ENCODE peak calls at places on chromosomes 3 and 15, in ten cellular contexts. F is AG09309, N is astrocyte, S is foreskin fibroblast, T is HFF-Myc, Q is heart left ventricle, E is left ventricle myocardium inferior, K is A549, R is ovary, V is tibial artery. Z is an unnamed sample.

GRCh38 chr3:166734734-166735133 is 645.4 kb downstream of the ZBBX start:
- DNase-seq in F (no peak), N (no peak), S (no peak), T (no peak), Q (no peak), E (no peak), K (no peak), R (no peak), V (no peak), Z (no peak)

GRCh38 chr15:82845686-82846085 is 36.3 kb downstream of the WHAMM start:
- DNase-seq in F (no peak), N (no peak), S (no peak), T (no peak), Q (no peak), E (no peak), K (no peak), R (no peak), V (no peak), Z (no peak)

GRCh38 chr3:11350374-11350773 is 78.2 kb downstream of the ATG7 start:
- DNase-seq in F (no peak), N (no peak), S (peak; percentile 47), T (no peak), Q (no peak), E (no peak), K (no peak), R (no peak), V (no peak), Z (no peak)

GRCh38 chr3:45480218-45480617 is 91.8 kb downstream of the LARS2 start:
- DNase-seq in F (no peak), N (peak; percentile 23), S (no peak), T (no peak), Q (no peak), E (no peak), K (no peak), R (no peak), V (no peak), Z (peak; percentile 72)

GRCh38 chr3:137764001-137764433 is at the start of gene SOX14:
- DNase-seq in F (no peak), N (no peak), S (no peak), T (no peak), Q (no peak), E (no peak), K (no peak), R (no peak), V (no peak), Z (no peak)

GRCh38 chr3:102449341-102449740 is 14.5 kb downstream of the ZPLD1 start:
- DNase-seq in F (no peak), N (peak; percentile 10), S (no peak), T (peak; percentile 16), Q (no peak), E (no peak), K (no peak), R (no peak), V (no peak), Z (no peak)

GRCh38 chr3:48661501-48662139 is 1.1 kb downstream of the CELSR3 start:
- DNase-seq in F (no peak), N (peak; percentile 11), S (no peak), T (no peak), Q (peak; percentile 63), E (peak; percentile 61), K (peak; percentile 35), R (peak; percentile 86), V (peak; percentile 52), Z (no peak)

GRCh38 chr3:110067527-110067926 is 730.2 kb upstream of the DPPA4 start:
- DNase-seq in F (no peak), N (no peak), S (no peak), T (no peak), Q (no peak), E (no peak), K (no peak), R (no peak), V (no peak), Z (no peak)

GRCh38 chr3:56304069-56304468 is 164.2 kb downstream of the ERC2 start:
- DNase-seq in F (no peak), N (no peak), S (no peak), T (no peak), Q (no peak), E (no peak), K (no peak), R (no peak), V (no peak), Z (no peak)

GRCh38 chr3:127982155-127982554 is 67.1 kb downstream of the KBTBD12 start:
- DNase-seq in F (no peak), N (no peak), S (no peak), T (no peak), Q (no peak), E (no peak), K (no peak), R (no peak), V (no peak), Z (no peak)

GRCh38 chr15:58357529-58358476 is 74.0 kb upstream of the LIPC start:
- DNase-seq in F (no peak), N (peak; percentile 25), S (no peak), T (no peak), Q (no peak), E (no peak), K (no peak), R (no peak), V (no peak), Z (no peak)

GRCh38 chr15:76865548-76865991 is 39.6 kb downstream of the SCAPER start:
- DNase-seq in F (no peak), N (no peak), S (no peak), T (no peak), Q (no peak), E (no peak), K (no peak), R (no peak), V (no peak), Z (no peak)

DNA sequence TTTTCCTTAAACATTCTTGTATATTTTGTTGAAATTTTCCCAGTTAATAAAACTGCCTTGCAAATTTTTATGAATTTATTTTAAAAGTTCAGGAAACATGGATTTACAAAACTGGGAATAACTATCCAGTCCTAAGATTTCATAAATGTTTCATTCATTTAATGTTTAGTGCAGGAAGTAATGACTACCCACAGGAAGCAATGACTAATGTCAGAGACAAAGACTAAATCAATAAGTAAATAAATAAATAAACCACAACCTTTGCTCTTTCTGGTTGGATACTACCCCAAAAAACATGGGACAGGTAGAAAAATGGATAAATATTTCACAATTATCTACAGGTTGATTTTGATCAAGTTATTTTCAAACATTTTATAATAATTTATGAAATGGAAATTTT is 48.8 kb upstream of the TMCO5A start:
- DNase-seq in F (no peak), N (no peak), S (no peak), T (no peak), Q (no peak), E (no peak), K (no peak), R (no peak), V (no peak), Z (no peak)
- H3K4me3 ChIP-seq in F (no peak overlapping the region), N (no peak overlapping the region), S (no peak overlapping the region), T (no peak overlapping the region), Q (no peak overlapping the region), E (no peak overlapping the region), K (no peak overlapping the region), R (no peak overlapping the region), V (no peak overlapping the region), Z (no peak overlapping the region)

DNA sequence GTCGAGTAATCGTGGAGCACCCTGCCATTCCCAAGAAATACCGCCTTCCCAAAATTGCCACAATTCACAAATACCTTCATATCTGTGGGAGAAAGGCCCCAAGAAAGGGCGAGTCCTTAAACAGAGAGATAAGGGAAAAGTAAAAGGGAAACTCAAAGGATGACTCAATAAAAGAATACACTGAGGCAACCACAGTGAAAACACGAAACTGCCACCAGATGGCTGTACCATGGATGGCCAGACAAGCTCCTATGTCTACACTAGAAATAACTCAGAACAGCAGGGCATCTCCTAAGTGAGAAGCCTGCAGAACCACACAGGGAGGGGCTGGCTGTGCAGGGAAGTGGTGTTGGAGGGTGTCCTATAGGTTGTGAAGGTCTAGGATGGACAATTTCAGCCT is 25.0 kb downstream of the SRGAP3 start:
- DNase-seq in F (no peak), N (peak; percentile 70), S (no peak), T (no peak), Q (no peak), E (no peak), K (no peak), R (no peak), V (no peak), Z (no peak)
- TF ChIP-seq CTCF in F (peak; percentile 26), N (no peak), S (no peak), T (no peak), Q (no peak), E (no peak), K (no peak), R (no peak), V (no peak), Z (no peak)

DNA sequence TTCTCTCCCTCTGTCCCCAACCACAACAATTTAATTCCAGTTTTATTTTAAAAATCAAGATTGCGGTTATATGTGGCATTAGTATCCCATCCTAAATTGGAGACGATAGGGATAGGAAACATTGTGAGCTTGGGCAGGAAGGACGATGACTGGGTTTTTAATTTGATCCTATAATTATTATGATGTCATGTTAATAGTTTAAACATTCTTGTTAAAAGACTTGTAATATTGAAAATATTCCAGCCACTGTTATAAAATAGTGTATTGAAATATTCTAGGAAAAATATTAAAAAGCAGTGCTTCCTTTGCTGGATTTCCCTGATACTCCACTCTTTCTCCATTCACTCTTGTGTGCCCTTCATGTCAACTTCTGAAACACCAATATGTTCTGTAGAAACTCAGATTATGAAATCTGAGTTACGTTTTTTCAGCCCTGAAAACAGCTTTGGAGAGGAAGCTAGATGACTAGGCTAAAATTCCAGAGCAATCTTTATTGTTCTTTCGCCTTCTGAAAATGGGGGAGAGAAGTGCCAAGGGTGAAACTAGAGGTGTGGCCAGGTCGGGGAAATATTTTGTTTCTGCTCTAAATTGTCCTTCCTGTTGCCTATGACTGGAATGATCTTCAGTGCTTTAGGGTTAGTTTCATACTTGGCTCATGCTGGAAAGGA is 46.1 kb upstream of the MAP3K13 start:
- DNase-seq in F (no peak), N (peak; percentile 33), S (no peak), T (no peak), Q (no peak), E (no peak), K (no peak), R (no peak), V (no peak), Z (no peak)
- H3K4me3 ChIP-seq in F (no peak overlapping the region), N (no peak overlapping the region), S (no peak overlapping the region), T (no peak overlapping the region), Q (no peak overlapping the region), E (peak overlapping the region; percentile 27), K (peak overlapping the region; percentile 12), R (no peak overlapping the region), V (no peak overlapping the region), Z (peak overlapping the region; percentile 26)

GRCh38 chr3:2921903-2922302 is 188.3 kb downstream of the IL5RA start:
- DNase-seq in F (no peak), N (no peak), S (no peak), T (no peak), Q (no peak), E (no peak), K (peak; percentile 10), R (no peak), V (no peak), Z (no peak)

GRCh38 chr3:2923390-2923789 is 186.8 kb downstream of the IL5RA start:
- DNase-seq in F (no peak), N (no peak), S (no peak), T (no peak), Q (no peak), E (no peak), K (no peak), R (no peak), V (no peak), Z (no peak)

GRCh38 chr3:2915826-2916225 is 194.3 kb downstream of the IL5RA start:
- DNase-seq in F (no peak), N (no peak), S (no peak), T (no peak), Q (no peak), E (no peak), K (no peak), R (no peak), V (no peak), Z (no peak)

GRCh38 chr3:2920103-2920502 is 190.1 kb downstream of the IL5RA start:
- DNase-seq in F (no peak), N (no peak), S (no peak), T (no peak), Q (no peak), E (no peak), K (no peak), R (no peak), V (no peak), Z (no peak)
- TF ChIP-seq CTCF in F (no peak), N (no peak), S (no peak), T (no peak), Q (no peak), E (no peak), K (no peak), R (no peak), V (no peak), Z (no peak)